ENCODE peak calls at places on chromosomes 1 and 21, in four cellular contexts. G, O, Y and V are unnamed samples.
A peak's percentile ranks its signal among the peaks of the same experiment; 100 is the strongest.

GRCh38 chr1:50605186-50605875 is 182.1 kb upstream of the DMRTA2 start:
- DNase-seq in Y (no peak), G (peak; percentile 31), O (peak; percentile 56), V (peak; percentile 35)

GRCh38 chr1:56068210-56068609 is 511.2 kb downstream of the PLPP3 start:
- DNase-seq in G (no peak), O (no peak), Y (no peak), V (no peak)

GRCh38 chr1:39183503-39184353 is 20.8 kb upstream of the MACF1 start:
- DNase-seq in Y (no peak), G (peak; percentile 54), O (peak; percentile 90), V (peak; percentile 60)

GRCh38 chr1:63892632-63893395 is 119.0 kb downstream of the ROR1 start:
- DNase-seq in G (no peak), Y (peak; percentile 80), O (no peak), V (peak; percentile 18)

GRCh38 chr1:81703352-81703735 is 97.4 kb upstream of the ADGRL2 start:
- DNase-seq in G (no peak), Y (no peak), O (no peak), V (peak; percentile 26)

GRCh38 chr21:33554982-33555344 is 12.1 kb downstream of the SON start:
- DNase-seq in O (no peak), G (no peak), Y (no peak), V (no peak)

GRCh38 chr1:24018611-24019580 is 38.8 kb upstream of the SRSF10 start:
- DNase-seq in Y (no peak), O (peak; percentile 98), G (peak; percentile 72), V (peak; percentile 98)

GRCh38 chr1:154431586-154432373 is 26.6 kb downstream of the IL6R start:
- DNase-seq in Y (no peak), G (peak; percentile 30), O (no peak), V (peak; percentile 42)

GRCh38 chr1:184716158-184716557 is 38.5 kb downstream of the EDEM3 start:
- DNase-seq in O (no peak), G (no peak), Y (no peak), V (no peak)

GRCh38 chr1:2250721-2251281 is 22.7 kb downstream of the SKI start:
- DNase-seq in G (no peak), O (peak; percentile 82), Y (no peak), V (no peak)

GRCh38 chr1:153742411-153743142 is 14.7 kb downstream of the INTS3 start:
- DNase-seq in O (peak; percentile 87), G (no peak), Y (peak; percentile 80), V (no peak)

GRCh38 chr1:183477986-183478781 is 5.9 kb downstream of the SMG7 start:
- DNase-seq in Y (no peak), O (no peak), G (no peak), V (no peak)

GRCh38 chr1:182930985-182931384 is 22.0 kb downstream of the SHCBP1L start:
- DNase-seq in Y (no peak), O (no peak), G (no peak), V (no peak)

GRCh38 chr1:154955718-154956513 is at the start of gene PBXIP1:
- DNase-seq in O (peak; percentile 94), G (peak; percentile 86), Y (peak; percentile 92), V (peak; percentile 99)

GRCh38 chr1:172089768-172090510 is 248.6 kb downstream of the DNM3 start:
- DNase-seq in G (no peak), Y (peak; percentile 50), O (peak; percentile 1), V (peak; percentile 23)

GRCh38 chr21:42191978-42192595 is 26.9 kb upstream of the ABCG1 start:
- DNase-seq in G (no peak), Y (no peak), O (no peak), V (no peak)

GRCh38 chr21:15682182-15682895 is 47.4 kb upstream of the USP25 start:
- DNase-seq in G (no peak), O (peak; percentile 49), Y (no peak), V (peak; percentile 20)

GRCh38 chr1:224192082-224192786 is 9.2 kb downstream of the DEGS1 start:
- DNase-seq in O (no peak), Y (no peak), G (no peak), V (no peak)

GRCh38 chr1:3370856-3371703 is 83.4 kb upstream of the ARHGEF16 start:
- DNase-seq in O (no peak), Y (no peak), G (no peak), V (no peak)

GRCh38 chr1:10598088-10598712 is 123.5 kb downstream of the PEX14 start:
- DNase-seq in G (no peak), O (no peak), Y (no peak), V (peak; percentile 50)

GRCh38 chr1:112637257-112638108 is 17.9 kb downstream of the CAPZA1 start:
- DNase-seq in O (peak; percentile 80), Y (no peak), G (no peak), V (peak; percentile 40)

GRCh38 chr1:119470377-119470776 is 36.6 kb upstream of the HSD3B1 start:
- DNase-seq in G (no peak), O (no peak), Y (no peak), V (no peak)

GRCh38 chr1:119471566-119471965 is 35.4 kb upstream of the HSD3B1 start:
- DNase-seq in Y (no peak), G (no peak), O (no peak), V (no peak)

GRCh38 chr1:119470958-119471357 is 36.1 kb upstream of the HSD3B1 start:
- DNase-seq in O (no peak), G (no peak), Y (no peak), V (no peak)

GRCh38 chr1:119469741-119470140 is 37.3 kb upstream of the HSD3B1 start:
- DNase-seq in O (no peak), Y (no peak), G (no peak), V (no peak)

GRCh38 chr1:119472463-119473175 is 34.4 kb upstream of the HSD3B1 start:
- DNase-seq in G (no peak), Y (no peak), O (no peak), V (no peak)
- TF ChIP-seq CHD4 in G (no peak), Y (no peak), O (no peak), V (no peak)

GRCh38 chr1:51989582-51990477 is 670 bp downstream of the RAB3B start:
- DNase-seq in Y (no peak), O (no peak), G (peak; percentile 22), V (no peak)
- TF ChIP-seq RAD21 in Y (no peak), O (no peak), G (no peak), V (no peak)

GRCh38 chr1:45355683-45356082 is 15.4 kb upstream of the MUTYH start:
- DNase-seq in G (no peak), O (peak; percentile 41), Y (no peak), V (no peak)
- TF ChIP-seq CHD4 in G (no peak), O (no peak), Y (no peak), V (no peak)

GRCh38 chr1:119291611-119292206 is 76.9 kb upstream of the HAO2 start:
- DNase-seq in Y (no peak), O (no peak), G (no peak), V (no peak)

GRCh38 chr1:119285482-119285881 is 83.1 kb upstream of the HAO2 start:
- DNase-seq in O (no peak), Y (no peak), G (no peak), V (peak; percentile 8)

GRCh38 chr1:119290297-119290696 is 78.3 kb upstream of the HAO2 start:
- DNase-seq in Y (no peak), G (no peak), O (no peak), V (no peak)

GRCh38 chr1:119288751-119289150 is 79.8 kb upstream of the HAO2 start:
- DNase-seq in Y (no peak), G (no peak), O (peak; percentile 31), V (no peak)

DNA sequence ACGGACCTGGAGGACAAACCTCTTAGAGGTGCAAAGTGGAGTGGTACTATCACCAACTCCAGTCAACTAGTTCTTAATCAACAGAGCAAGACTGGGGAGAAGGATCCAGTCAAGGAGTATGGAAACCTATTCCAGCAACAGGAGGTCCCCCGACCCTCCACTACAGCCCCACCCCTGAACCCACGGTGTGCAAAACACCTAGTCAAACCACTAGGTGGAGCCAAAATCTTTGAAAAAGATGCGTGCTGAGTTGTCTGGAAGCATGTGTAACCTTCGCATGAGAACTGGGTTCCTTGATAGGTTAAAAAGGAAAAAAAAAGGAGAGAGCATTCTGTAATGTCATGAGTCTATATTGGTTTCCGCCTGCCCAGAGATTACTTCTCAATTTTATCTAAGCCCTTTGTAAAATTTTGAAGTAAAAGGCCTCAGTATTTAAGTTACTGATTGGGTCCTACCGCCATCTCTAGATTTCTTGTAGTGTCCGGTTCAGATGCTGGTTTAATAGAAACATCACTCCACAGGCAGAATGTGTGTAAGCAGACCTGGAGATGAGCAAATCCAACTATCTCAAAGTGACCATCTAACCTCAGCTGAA is 81.9 kb upstream of the HAO2 start:
- DNase-seq in Y (no peak), G (peak; percentile 68), O (peak; percentile 73), V (peak; percentile 31)
- TF ChIP-seq RAD21 in Y (peak; percentile 97), G (peak; percentile 71), O (peak; percentile 76), V (peak; percentile 25)

DNA sequence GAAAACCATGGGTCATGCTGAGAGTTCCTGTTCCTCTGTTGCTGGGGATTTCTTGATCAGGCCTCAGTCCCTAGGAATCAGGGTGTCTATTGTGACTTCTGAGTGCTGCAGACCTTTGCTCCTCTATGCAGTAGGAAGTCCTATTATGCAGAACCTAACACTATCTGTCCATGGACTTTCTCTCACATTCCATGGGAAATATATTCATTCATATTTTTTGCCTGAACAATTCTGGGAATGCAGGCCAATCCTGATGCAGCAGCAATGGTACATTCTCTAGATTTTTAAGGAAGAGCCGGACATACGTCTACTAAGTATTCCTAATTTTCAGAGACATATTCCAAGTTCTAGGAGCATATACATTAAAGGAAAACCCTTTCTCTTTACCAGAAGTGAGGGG is 61.1 kb upstream of the C1orf87 start:
- DNase-seq in O (no peak), Y (no peak), G (no peak), V (no peak)
- TF ChIP-seq CHD4 in O (no peak), Y (no peak), G (no peak), V (no peak)

GRCh38 chr1:40914927-40915569 is 52.9 kb upstream of the CITED4 start:
- DNase-seq in Y (no peak), O (no peak), G (no peak), V (no peak)

GRCh38 chr1:40919475-40920011 is 57.4 kb upstream of the CITED4 start:
- DNase-seq in G (no peak), Y (no peak), O (peak; percentile 97), V (no peak)

GRCh38 chr1:40917995-40918711 is 56.0 kb upstream of the CITED4 start:
- DNase-seq in G (no peak), O (no peak), Y (no peak), V (no peak)

GRCh38 chr1:40911105-40911504 is 48.9 kb upstream of the CITED4 start:
- DNase-seq in Y (no peak), G (no peak), O (no peak), V (no peak)

DNA sequence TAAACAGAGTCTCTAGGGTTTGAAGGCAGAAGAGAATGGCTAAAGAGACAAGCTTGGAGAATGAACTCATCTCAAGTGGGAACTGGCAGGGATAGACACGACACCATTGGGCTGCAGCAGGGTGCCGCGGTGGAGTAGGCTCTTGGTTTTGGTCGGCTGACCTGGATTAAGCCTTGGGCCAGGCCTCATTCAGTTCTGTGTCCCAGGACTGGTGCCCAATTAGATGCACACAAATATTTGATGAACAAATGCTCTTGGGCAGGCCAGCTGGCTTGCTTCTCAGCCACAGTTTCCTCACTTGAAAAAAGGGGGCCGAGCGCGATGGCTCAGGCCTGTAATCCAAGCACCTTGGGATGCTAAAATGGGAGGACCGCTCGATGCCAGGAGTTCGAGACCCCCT is 53.4 kb upstream of the CITED4 start:
- DNase-seq in G (no peak), Y (no peak), O (no peak), V (no peak)
- TF ChIP-seq RAD21 in G (no peak), Y (no peak), O (no peak), V (no peak)